ENCODE peak calls at places on chromosomes 1 and 21, in nine cellular contexts. P, C, S, U, Y, T, B, H and O are unnamed samples.

GRCh38 chr1:154493276-154493675 is 8.7 kb upstream of the TDRD10 start:
- DNase-seq in P (no peak), C (no peak), S (no peak), U (no peak), Y (peak; percentile 57), T (no peak), B (no peak), H (no peak), O (peak; percentile 72)

GRCh38 chr1:108560430-108561144 is 687 bp downstream of the EEIG2 start:
- DNase-seq in P (peak; percentile 58), C (peak; percentile 66), S (peak; percentile 79), U (peak; percentile 66), Y (peak; percentile 61), T (peak; percentile 78), B (peak; percentile 61), H (peak; percentile 84), O (peak; percentile 75)

GRCh38 chr1:26734501-26735058 is 38.8 kb downstream of the ARID1A start:
- DNase-seq in P (peak; percentile 79), C (no peak), S (no peak), U (peak; percentile 66), Y (no peak), T (no peak), B (peak; percentile 45), H (peak; percentile 48), O (no peak)

GRCh38 chr1:55987491-55988255 is 591.7 kb downstream of the PLPP3 start:
- DNase-seq in P (no peak), C (no peak), S (no peak), U (peak; percentile 8), Y (no peak), T (no peak), B (no peak), H (no peak), O (no peak)

GRCh38 chr1:152228831-152229230 is 4.8 kb upstream of the HRNR start:
- DNase-seq in P (no peak), C (no peak), S (peak; percentile 4), U (peak; percentile 14), Y (no peak), T (no peak), B (peak; percentile 65), H (no peak), O (no peak)

GRCh38 chr1:192513697-192514096 is 61.9 kb upstream of the RGS1 start:
- DNase-seq in P (no peak), C (no peak), S (no peak), U (no peak), Y (no peak), T (peak; percentile 89), B (no peak), H (no peak), O (no peak)

GRCh38 chr21:38352536-38353219 is 95.9 kb downstream of the KCNJ15 start:
- DNase-seq in P (peak; percentile 80), C (peak; percentile 72), S (peak; percentile 71), U (peak; percentile 64), Y (peak; percentile 61), T (peak; percentile 48), B (peak; percentile 86), H (peak; percentile 89), O (peak; percentile 79)

GRCh38 chr1:46486432-46487015 is 3.1 kb upstream of the DMBX1 start:
- DNase-seq in P (no peak), C (no peak), S (no peak), U (no peak), Y (no peak), T (no peak), B (no peak), H (no peak), O (no peak)

GRCh38 chr21:26153758-26154157 is 16.8 kb downstream of the APP start:
- DNase-seq in P (no peak), C (no peak), S (no peak), U (peak; percentile 58), Y (no peak), T (no peak), B (no peak), H (peak; percentile 11), O (no peak)

GRCh38 chr1:86924324-86924960 is 10.0 kb downstream of the HS2ST1 start:
- DNase-seq in P (no peak), C (no peak), S (no peak), U (no peak), Y (no peak), T (no peak), B (no peak), H (no peak), O (no peak)

GRCh38 chr1:209610378-209610905 is 26.9 kb downstream of the CAMK1G start:
- DNase-seq in P (no peak), C (peak; percentile 3), S (no peak), U (no peak), Y (no peak), T (no peak), B (no peak), H (no peak), O (no peak)

GRCh38 chr1:11653101-11653601 is 1.1 kb downstream of the FBXO2 start:
- DNase-seq in P (no peak), C (no peak), S (no peak), U (peak; percentile 66), Y (no peak), T (no peak), B (peak; percentile 87), H (no peak), O (no peak)

GRCh38 chr1:12406218-12407021 is 176.6 kb downstream of the VPS13D start:
- DNase-seq in P (peak; percentile 90), C (no peak), S (no peak), U (peak; percentile 74), Y (no peak), T (no peak), B (no peak), H (peak; percentile 45), O (no peak)

GRCh38 chr1:40709802-40710278 is 18.3 kb downstream of the NFYC start:
- DNase-seq in P (no peak), C (no peak), S (no peak), U (no peak), Y (no peak), T (no peak), B (no peak), H (no peak), O (no peak)

GRCh38 chr21:35414511-35415139 is 365.5 kb upstream of the RUNX1 start:
- DNase-seq in P (no peak), C (no peak), S (no peak), U (no peak), Y (no peak), T (no peak), B (no peak), H (no peak), O (no peak)

GRCh38 chr1:93702102-93702827 is 20.6 kb upstream of the BCAR3 start:
- DNase-seq in P (no peak), C (peak; percentile 39), S (no peak), U (peak; percentile 33), Y (no peak), T (no peak), B (peak; percentile 80), H (peak; percentile 15), O (peak; percentile 75)
- H3K27ac ChIP-seq in P (peak overlapping the region; percentile 35), C (no peak overlapping the region), S (peak overlapping the region; percentile 99), U (peak overlapping the region; percentile 81), Y (peak overlapping the region; percentile 46), T (no peak overlapping the region), B (peak overlapping the region; percentile 99), H (peak overlapping the region; percentile 82), O (no peak overlapping the region)

GRCh38 chr1:25135903-25136302 is 96.4 kb downstream of the SYF2 start:
- DNase-seq in P (no peak), C (no peak), S (no peak), U (no peak), Y (no peak), T (peak; percentile 29), B (no peak), H (no peak), O (no peak)
- H3K4me1 ChIP-seq in P (no peaks in the 10 kb centered on the region), C (no peaks in the 10 kb centered on the region), S (no peaks in the 10 kb centered on the region), U (no peaks in the 10 kb centered on the region), Y (no peaks in the 10 kb centered on the region), T (no peaks in the 10 kb centered on the region), B (no peaks in the 10 kb centered on the region), H (no peaks in the 10 kb centered on the region), O (no peaks in the 10 kb centered on the region)

GRCh38 chr1:92834617-92835016 is 2.8 kb downstream of the RPL5 start:
- DNase-seq in P (no peak), C (no peak), S (no peak), U (no peak), Y (no peak), T (no peak), B (no peak), H (no peak), O (no peak)
- H3K4me3 ChIP-seq in P (no peak overlapping the region), C (no peak overlapping the region), S (peak overlapping the region; percentile 96), U (peak overlapping the region; percentile 98), Y (no peak overlapping the region), T (peak overlapping the region; percentile 94), B (peak overlapping the region; percentile 98), H (peak overlapping the region; percentile 95), O (no peak overlapping the region)

GRCh38 chr1:225882699-225883615 is 777 bp upstream of the TMEM63A start:
- DNase-seq in P (peak; percentile 61), C (peak; percentile 84), S (peak; percentile 59), U (peak; percentile 54), Y (peak; percentile 75), T (peak; percentile 46), B (peak; percentile 59), H (peak; percentile 77), O (peak; percentile 89)

GRCh38 chr1:225887030-225887314 is 2.0 kb downstream of the LEFTY1 start:
- DNase-seq in P (no peak), C (no peak), S (no peak), U (no peak), Y (no peak), T (no peak), B (no peak), H (no peak), O (no peak)

GRCh38 chr1:225886159-225887029 is 2.6 kb downstream of the LEFTY1 start:
- DNase-seq in P (no peak), C (no peak), S (no peak), U (no peak), Y (peak; percentile 34), T (no peak), B (peak; percentile 94), H (no peak), O (no peak)

GRCh38 chr1:225883616-225884265 is 1.6 kb upstream of the TMEM63A start:
- DNase-seq in P (no peak), C (no peak), S (no peak), U (no peak), Y (peak; percentile 22), T (no peak), B (peak; percentile 25), H (no peak), O (no peak)

DNA sequence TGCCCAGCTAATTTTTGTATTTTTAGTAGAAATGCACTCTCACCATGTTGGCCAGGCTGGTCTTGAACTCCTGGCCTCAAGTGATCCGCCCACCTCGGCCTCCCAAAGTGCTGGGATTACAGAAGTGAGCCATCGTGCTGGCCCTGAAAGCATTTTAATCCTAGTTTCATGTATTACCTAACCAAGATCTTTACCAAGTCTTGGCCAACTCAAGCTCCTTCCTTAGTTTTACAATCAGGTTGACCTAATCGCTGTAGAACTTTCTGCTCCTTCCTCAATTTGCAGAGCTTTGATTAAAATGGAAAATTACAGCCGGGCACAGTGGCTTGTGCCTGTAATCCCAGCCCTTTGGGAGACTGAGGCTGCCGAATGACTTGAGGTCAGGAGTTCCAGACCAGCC is 3.2 kb upstream of the TMEM63A start:
- DNase-seq in P (no peak), C (no peak), S (no peak), U (no peak), Y (peak; percentile 41), T (no peak), B (no peak), H (no peak), O (no peak)
- H3K27ac ChIP-seq in P (no peak overlapping the region), C (no peak overlapping the region), S (no peak overlapping the region), U (no peak overlapping the region), Y (no peak overlapping the region), T (no peak overlapping the region), B (no peak overlapping the region), H (no peak overlapping the region), O (no peak overlapping the region)